ENCODE peak calls at places on chromosomes 16 and 17, in seven cellular contexts. P is IMR-90, J is mesendoderm, X is H1, L is neuronal stem cell, O is mesenchymal stem cell, V is trophoblast cell. T is an unnamed sample.

GRCh38 chr17:76329664-76330063 is 21.6 kb upstream of the QRICH2 start:
- DNase-seq in V (no peak), J (no peak), X (no peak), L (no peak), P (no peak), O (no peak), T (no peak)

GRCh38 chr16:81939164-81940067 is 71.9 kb downstream of the SDR42E1 start:
- DNase-seq in J (peak), P (no peak), V (no peak), O (peak), X (no peak), L (no peak), T (peak)

GRCh38 chr16:47565454-47565853 is 104.3 kb downstream of the PHKB start:
- DNase-seq in O (peak), X (no peak), P (peak), V (peak), J (no peak), L (no peak), T (no peak)

GRCh38 chr17:7897773-7898172 is 9.2 kb downstream of the CHD3 start:
- DNase-seq in V (no peak), L (no peak), J (no peak), X (no peak), P (peak), O (peak), T (peak)

GRCh38 chr16:9004183-9004582 is 40.5 kb upstream of the USP7 start:
- DNase-seq in V (no peak), L (no peak), X (no peak), J (no peak), O (no peak), P (no peak), T (no peak)

GRCh38 chr17:74646231-74646630 is 22.7 kb upstream of the CD300E start:
- DNase-seq in V (no peak), O (no peak), X (no peak), J (peak), P (no peak), L (no peak), T (no peak)

GRCh38 chr16:30948956-30949654 is at the start of gene ORAI3:
- DNase-seq in O (peak), J (peak), X (no peak), P (peak), L (peak), V (peak), T (peak)

GRCh38 chr16:23026777-23027362 is 122.4 kb downstream of the USP31 start:
- DNase-seq in P (peak), J (peak), O (peak), V (no peak), L (peak), X (no peak), T (peak)

GRCh38 chr17:28471531-28472342 is 1.7 kb upstream of the SLC13A2 start:
- DNase-seq in X (no peak), O (no peak), L (no peak), P (no peak), J (peak), V (peak), T (no peak)

GRCh38 chr16:2009302-2009711 is 314 bp downstream of the ZNF598 start:
- DNase-seq in X (no peak), J (no peak), P (no peak), V (no peak), O (no peak), L (no peak), T (no peak)

GRCh38 chr17:77164483-77165030 is 23.8 kb downstream of the SEC14L1 start:
- DNase-seq in O (peak), L (no peak), P (peak), J (no peak), V (no peak), X (no peak), T (no peak)

GRCh38 chr17:8277317-8277716 is 11.2 kb upstream of the RANGRF start:
- DNase-seq in V (no peak), X (no peak), J (no peak), O (no peak), L (no peak), P (no peak), T (no peak)

GRCh38 chr17:30236807-30237206 is 1.3 kb upstream of the SLC6A4 start:
- DNase-seq in O (peak), L (peak), X (peak), J (peak), V (peak), P (no peak), T (peak)

GRCh38 chr16:54432481-54433229 is 146.1 kb upstream of the IRX3 start:
- DNase-seq in J (no peak), L (peak), O (no peak), X (no peak), V (no peak), P (no peak), T (no peak)

GRCh38 chr16:10619271-10619849 is 39.0 kb upstream of the EMP2 start:
- DNase-seq in X (no peak), P (no peak), O (no peak), V (no peak), L (no peak), J (peak), T (peak)

GRCh38 chr16:66269631-66270332 is 96.7 kb upstream of the CDH5 start:
- DNase-seq in L (no peak), J (peak), X (no peak), P (no peak), O (no peak), V (no peak), T (peak)

GRCh38 chr16:6573577-6573976 is 759.1 kb upstream of the RBFOX1 start:
- DNase-seq in V (no peak), X (peak), P (no peak), O (no peak), J (peak), L (peak), T (peak)

GRCh38 chr17:75065562-75066151 is 18.6 kb downstream of the KCTD2 start:
- DNase-seq in L (no peak), V (no peak), X (no peak), P (no peak), J (no peak), O (peak), T (no peak)

GRCh38 chr16:27446721-27447120 is 44.7 kb downstream of the IL21R start:
- DNase-seq in J (no peak), P (no peak), V (no peak), X (no peak), L (no peak), O (no peak), T (no peak)

GRCh38 chr17:3944485-3945388 is 19.5 kb downstream of the ATP2A3 start:
- DNase-seq in X (peak), V (peak), P (peak), O (peak), L (peak), J (peak), T (peak)

GRCh38 chr17:35684046-35684802 is 47.2 kb upstream of the RASL10B start:
- DNase-seq in P (peak), O (peak), L (peak), V (peak), J (peak), X (peak), T (peak)

GRCh38 chr17:64622931-64623654 is 39.0 kb downstream of the SMURF2 start:
- DNase-seq in L (no peak), V (no peak), O (peak), X (no peak), J (no peak), P (peak), T (no peak)

GRCh38 chr17:66165537-66166123 is 26.3 kb downstream of the CEP112 start:
- DNase-seq in V (peak), X (no peak), P (peak), L (peak), O (peak), J (peak), T (no peak)

GRCh38 chr17:77419547-77420475 is 279.0 kb downstream of the SEC14L1 start:
- DNase-seq in L (no peak), P (peak), V (no peak), J (peak), X (no peak), O (peak), T (peak)

GRCh38 chr16:74607967-74608356 is 1.0 kb upstream of the GLG1 start:
- DNase-seq in X (no peak), V (no peak), L (no peak), J (peak), P (peak), O (no peak), T (peak)

GRCh38 chr16:18958621-18959578 is 24.8 kb upstream of the TMC7 start:
- DNase-seq in J (no peak), X (no peak), L (no peak), P (peak), O (peak), V (no peak), T (no peak)

GRCh38 chr17:70123193-70123592 is 46.1 kb upstream of the KCNJ2 start:
- DNase-seq in V (no peak), O (no peak), J (peak), P (peak), L (no peak), X (no peak), T (no peak)

GRCh38 chr17:51203838-51204237 is 37.6 kb downstream of the NME2 start:
- DNase-seq in X (no peak), L (no peak), V (no peak), O (no peak), P (no peak), J (no peak), T (no peak)

GRCh38 chr16:46519063-46519462 is 102.1 kb downstream of the SHCBP1 start:
- DNase-seq in L (no peak), O (no peak), X (no peak), P (no peak), V (no peak), J (no peak), T (no peak)
- H3K23ac ChIP-seq in L (no peak), O (no peak), X (no peak), P (no peak), V (no peak), J (no peak), T (no peak)

GRCh38 chr16:20740901-20741491 is 622 bp downstream of the THUMPD1 start:
- DNase-seq in L (peak), P (peak), J (peak), V (peak), X (peak), O (peak), T (peak)

GRCh38 chr16:20741555-20742285 is at the start of gene THUMPD1:
- DNase-seq in X (peak), O (peak), L (peak), J (peak), V (peak), P (peak), T (peak)

GRCh38 chr16:20746461-20746860 is 4.8 kb upstream of the THUMPD1 start:
- DNase-seq in V (no peak), X (no peak), J (no peak), O (no peak), P (no peak), L (no peak), T (no peak)

GRCh38 chr16:20744922-20745440 is 3.4 kb upstream of the THUMPD1 start:
- DNase-seq in X (no peak), V (no peak), J (no peak), O (no peak), L (no peak), P (no peak), T (no peak)

DNA sequence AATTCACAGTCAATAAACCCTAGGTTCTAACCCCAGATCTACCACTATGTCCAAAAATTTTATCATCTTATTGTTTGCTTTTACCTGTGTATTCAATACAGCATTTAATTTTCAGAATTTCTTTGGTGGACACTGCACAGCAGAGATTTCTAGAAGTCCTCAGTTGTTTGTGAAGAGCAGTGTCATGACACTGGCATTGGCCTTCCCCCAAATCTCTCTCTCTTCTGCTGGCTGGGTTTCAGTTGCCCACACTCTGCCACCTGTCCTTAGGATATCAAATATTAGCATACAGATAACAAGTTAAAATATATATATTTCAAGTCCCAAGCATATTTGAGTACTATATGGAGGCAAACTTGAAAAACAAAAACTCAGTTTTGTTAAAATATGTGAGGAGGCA is 2.0 kb upstream of the THUMPD1 start:
- DNase-seq in O (no peak), P (no peak), J (no peak), V (no peak), L (no peak), X (no peak), T (no peak)
- H3K18ac ChIP-seq in O (no peak), P (no peak), J (no peak), V (no peak), L (no peak), X (no peak), T (no peak)

GRCh38 chr17:15934866-15935265 is 10.1 kb upstream of the ADORA2B start:
- DNase-seq in O (no peak), P (no peak), J (no peak), X (no peak), L (no peak), V (no peak), T (no peak)

GRCh38 chr17:15928286-15928785 is 16.6 kb upstream of the ADORA2B start:
- DNase-seq in V (no peak), L (no peak), P (no peak), J (no peak), O (no peak), X (no peak), T (no peak)

GRCh38 chr17:15930426-15930825 is 14.5 kb upstream of the ADORA2B start:
- DNase-seq in J (no peak), P (no peak), O (no peak), X (no peak), V (no peak), L (no peak), T (no peak)

GRCh38 chr17:15929941-15930340 is 15.0 kb upstream of the ADORA2B start:
- DNase-seq in V (no peak), X (no peak), J (no peak), O (no peak), L (no peak), P (no peak), T (no peak)

DNA sequence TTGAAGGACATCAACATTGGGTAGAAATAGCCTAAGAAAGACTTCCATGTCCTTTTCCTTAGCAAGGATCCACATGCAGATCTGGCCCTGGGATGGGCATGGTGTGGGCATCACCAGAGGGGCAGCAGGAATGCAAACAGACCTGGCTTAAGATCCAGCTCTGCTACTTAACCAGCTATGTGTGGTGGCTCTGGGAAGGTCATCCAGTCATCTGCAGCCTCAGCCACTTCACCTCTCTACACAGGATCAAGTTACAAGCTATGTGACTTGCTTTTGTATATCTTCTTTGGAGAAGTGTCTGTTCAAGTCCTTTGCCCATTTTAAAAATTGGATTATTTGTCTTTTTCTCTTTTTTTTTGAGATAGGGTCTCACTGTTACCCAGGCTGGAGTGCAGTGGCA is 13.5 kb upstream of the ADORA2B start:
- DNase-seq in X (no peak), L (no peak), O (no peak), J (no peak), V (no peak), P (no peak), T (no peak)
- H3K23ac ChIP-seq in X (no peak), L (no peak), O (no peak), J (no peak), V (no peak), P (no peak), T (no peak)

GRCh38 chr17:5000237-5000639 is 2.5 kb downstream of the KIF1C start:
- DNase-seq in O (no peak), V (no peak), J (peak), X (no peak), L (no peak), P (no peak), T (no peak)

GRCh38 chr17:4999429-5000093 is 1.8 kb downstream of the KIF1C start:
- DNase-seq in V (no peak), O (no peak), J (no peak), X (no peak), P (no peak), L (no peak), T (no peak)

GRCh38 chr17:4998666-4999428 is 1.1 kb downstream of the KIF1C start:
- DNase-seq in V (no peak), J (peak), O (peak), X (no peak), L (no peak), P (no peak), T (no peak)

GRCh38 chr17:4998027-4998665 is 396 bp downstream of the KIF1C start:
- DNase-seq in V (no peak), P (no peak), L (peak), X (no peak), O (peak), J (peak), T (peak)

GRCh38 chr17:4997302-4998026 is at the start of the genes INCA1 and KIF1C:
- DNase-seq in V (peak), L (peak), O (peak), X (peak), P (peak), J (peak), T (peak)
- H3K18ac ChIP-seq in V (peak), L (peak), O (peak), X (peak), P (peak), J (peak), T (peak)

GRCh38 chr17:49190932-49191331 is 19.4 kb downstream of the GNGT2 start:
- DNase-seq in P (no peak), J (no peak), L (no peak), V (no peak), O (no peak), X (no peak), T (no peak)
- H3K23ac ChIP-seq in P (peak), J (no peak), L (no peak), V (no peak), O (no peak), X (no peak), T (no peak)

DNA sequence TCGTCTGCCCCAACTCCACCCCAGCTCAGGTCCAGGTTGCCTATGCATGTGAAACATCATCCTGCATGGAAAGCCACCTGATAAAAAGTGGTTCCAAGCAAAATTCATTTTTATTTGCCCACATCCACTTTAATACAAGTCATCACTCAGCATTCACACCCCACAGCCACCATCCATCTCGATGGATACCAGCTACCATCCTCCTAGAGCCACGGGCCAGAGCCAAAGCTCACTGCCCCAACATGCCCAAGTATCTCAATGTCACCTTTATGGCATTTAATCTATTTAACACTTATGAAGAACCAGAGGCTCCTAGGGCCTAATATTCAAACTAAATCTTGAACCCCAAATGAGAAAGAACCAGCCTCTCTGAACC is 70.5 kb downstream of the COPRS start:
- DNase-seq in V (no peak), O (no peak), P (no peak), X (no peak), J (no peak), L (no peak), T (no peak)
- H3K18ac ChIP-seq in V (no peak), O (no peak), P (peak), X (no peak), J (no peak), L (no peak), T (no peak)

GRCh38 chr16:29141586-29142324 is 156.9 kb downstream of the LAT start:
- DNase-seq in X (no peak), V (no peak), J (no peak), L (no peak), P (no peak), O (no peak), T (no peak)
- H3K23ac ChIP-seq in X (no peak), V (no peak), J (no peak), L (no peak), P (no peak), O (no peak), T (no peak)

DNA sequence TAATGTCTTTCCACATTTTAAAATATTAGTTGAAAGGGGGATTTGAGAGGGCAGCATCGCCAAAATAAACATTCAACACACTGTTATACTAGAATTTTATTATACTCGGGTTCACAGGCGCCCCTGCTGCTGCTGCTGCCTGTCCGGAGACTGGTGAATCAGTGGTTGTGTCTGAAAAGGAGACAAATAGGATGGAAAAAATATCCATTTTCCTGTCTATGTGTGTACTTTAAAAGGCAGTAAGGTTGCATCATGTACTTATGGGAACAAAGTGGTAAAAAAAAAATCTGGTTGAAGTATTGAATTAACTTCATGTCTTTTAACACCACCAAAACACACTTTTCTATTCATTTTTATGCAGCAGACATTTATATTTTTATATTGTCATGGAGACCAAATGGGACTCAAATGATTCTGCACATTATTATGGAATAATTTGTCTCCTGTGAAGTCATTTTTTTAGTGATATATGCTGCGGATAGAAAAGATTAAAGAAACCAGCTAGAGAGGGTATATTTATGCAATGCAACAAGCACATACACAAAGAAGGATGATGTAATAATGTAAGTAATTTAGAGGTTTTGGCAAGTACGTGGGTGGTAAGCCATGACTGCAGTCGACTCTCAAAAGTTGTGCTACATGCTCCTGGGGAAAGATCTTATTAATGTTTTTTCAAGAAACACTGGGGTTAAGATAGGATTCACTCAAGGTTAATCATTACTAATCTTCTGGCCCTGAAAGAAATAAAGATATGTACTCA is 758.9 kb upstream of the SOX9 start:
- DNase-seq in O (no peak), X (no peak), J (no peak), V (no peak), P (peak), L (no peak), T (no peak)
- H3K18ac ChIP-seq in O (no peak), X (no peak), J (no peak), V (no peak), P (no peak), L (no peak), T (no peak)